ENCODE peak calls at places on chromosomes 4 and X, in four cellular contexts. A is HS-27A, I is Calu3, F is stromal cell of bone marrow. G is an unnamed sample.

GRCh38 chr4:87260477-87260876 is 40.1 kb upstream of the KLHL8 start:
- DNase-seq in A (no peak), I (no peak), F (no peak), G (no peak)

GRCh38 chrX:137166591-137166990 is 132.8 kb upstream of the GPR101 start:
- DNase-seq in A (no peak), I (peak), F (no peak), G (no peak)

GRCh38 chr4:15868065-15868464 is 70.5 kb downstream of the FGFBP1 start:
- DNase-seq in A (no peak), I (no peak), F (no peak), G (no peak)

GRCh38 chr4:127012549-127012948 is 620.2 kb upstream of the INTU start:
- DNase-seq in A (peak), I (no peak), F (peak), G (peak)

GRCh38 chr4:58981828-58982227 is 1871.6 kb upstream of the IGFBP7 start:
- DNase-seq in A (no peak), I (no peak), F (no peak), G (no peak)

GRCh38 chr4:65865489-65865888 is 195.2 kb upstream of the EPHA5 start:
- DNase-seq in A (peak), I (peak), F (no peak), G (no peak)

GRCh38 chr4:186104114-186104894 is at the start of gene FAM149A:
- DNase-seq in A (no peak), I (peak), F (no peak), G (no peak)

GRCh38 chr4:73648478-73648877 is 28.2 kb upstream of the RASSF6 start:
- DNase-seq in A (no peak), I (no peak), F (no peak), G (no peak)

GRCh38 chrX:101415180-101416130 is 7.4 kb downstream of the HNRNPH2 start:
- DNase-seq in A (no peak), I (peak), F (peak), G (no peak)

GRCh38 chrX:101550362-101550761 is at the start of gene ARMCX1:
- DNase-seq in A (peak), I (peak), F (peak), G (peak)

GRCh38 chrX:15269120-15269519 is 763 bp downstream of the ASB9 start:
- DNase-seq in A (no peak), I (no peak), F (no peak), G (no peak)

GRCh38 chr4:3255611-3256186 is 6.7 kb downstream of the MSANTD1 start:
- DNase-seq in A (no peak), I (no peak), F (no peak), G (no peak)

GRCh38 chr4:102094474-102094873 is 250.8 kb downstream of the SLC39A8 start:
- DNase-seq in A (no peak), I (no peak), F (no peak), G (no peak)

GRCh38 chrX:2430265-2430825 is 70.4 kb downstream of the DHRSX start:
- DNase-seq in A (no peak), I (no peak), F (no peak), G (no peak)

GRCh38 chr4:94798808-94799207 is 41.1 kb downstream of the BMPR1B start:
- DNase-seq in A (no peak), I (no peak), F (peak), G (peak)

GRCh38 chrX:154014429-154015380 is 5.0 kb downstream of the IRAK1 start:
- DNase-seq in A (no peak), I (no peak), F (no peak), G (no peak)

GRCh38 chrX:36957425-36958328 is 50.5 kb upstream of the FAM47C start:
- DNase-seq in A (no peak), I (peak), F (no peak), G (no peak)

GRCh38 chr4:14415146-14415545 is 587.1 kb upstream of the CPEB2 start:
- DNase-seq in A (no peak), I (no peak), F (no peak), G (peak)

GRCh38 chr4:29046166-29046565 is 1674.0 kb upstream of the PCDH7 start:
- DNase-seq in A (no peak), I (no peak), F (peak), G (peak)

GRCh38 chr4:13530823-13531608 is 13.3 kb downstream of the NKX3-2 start:
- DNase-seq in A (no peak), I (no peak), F (no peak), G (no peak)

GRCh38 chr4:116959045-116959444 is 126.3 kb downstream of the TRAM1L1 start:
- DNase-seq in A (no peak), I (no peak), F (no peak), G (no peak)

GRCh38 chr4:110294165-110294564 is 95.8 kb upstream of the ELOVL6 start:
- DNase-seq in A (peak), I (peak), F (no peak), G (no peak)

GRCh38 chrX:150429577-150429976 is 66.5 kb downstream of the MAMLD1 start:
- DNase-seq in A (no peak), I (no peak), F (peak), G (peak)

GRCh38 chr4:86451560-86452322 is 91.9 kb upstream of the MAPK10 start:
- DNase-seq in A (no peak), I (no peak), F (no peak), G (no peak)

GRCh38 chr4:21888195-21888976 is 60.2 kb downstream of the KCNIP4 start:
- DNase-seq in A (peak), I (no peak), F (peak), G (peak)

GRCh38 chr4:16264798-16265197 is 38.5 kb upstream of the TAPT1 start:
- DNase-seq in A (no peak), I (no peak), F (peak), G (no peak)

GRCh38 chrX:122245175-122245574 is 938.9 kb upstream of the GRIA3 start:
- DNase-seq in A (no peak), I (no peak), F (no peak), G (no peak)

GRCh38 chrX:10450959-10451355 is 169.4 kb downstream of the MID1 start:
- DNase-seq in A (no peak), I (no peak), F (no peak), G (no peak)

GRCh38 chr4:1191621-1192020 is 19.2 kb upstream of the SPON2 start:
- DNase-seq in A (no peak), I (no peak), F (no peak), G (no peak)

GRCh38 chrX:15946783-15947550 is 92.4 kb upstream of the AP1S2 start:
- DNase-seq in A (peak), I (peak), F (peak), G (peak)